ENCODE peak calls at places on chromosomes 2 and 18, in four cellular contexts. W, N, M and O are unnamed samples.

GRCh38 chr18:70397259-70397925 is 108.5 kb downstream of the SOCS6 start:
- DNase-seq in W (no peak), N (no peak), M (peak; percentile 80), O (no peak)

GRCh38 chr2:173496746-173497145 is 142.1 kb downstream of the CDCA7 start:
- DNase-seq in W (no peak), N (peak; percentile 48), M (peak; percentile 60), O (no peak)

GRCh38 chr2:183253441-183254130 is 129.3 kb downstream of the NUP35 start:
- DNase-seq in W (no peak), N (peak; percentile 10), M (no peak), O (no peak)

GRCh38 chr18:136433-136832 is 21.9 kb upstream of the USP14 start:
- DNase-seq in W (no peak), N (no peak), M (no peak), O (peak; percentile 53)

GRCh38 chr2:236583621-236584203 is 14.1 kb downstream of the ACKR3 start:
- DNase-seq in W (no peak), N (no peak), M (no peak), O (no peak)

GRCh38 chr2:240217431-240218301 is 77.2 kb upstream of the OTOS start:
- DNase-seq in W (peak; percentile 13), N (no peak), M (no peak), O (peak; percentile 63)

GRCh38 chr2:228065686-228066085 is 115.8 kb downstream of the SPHKAP start:
- DNase-seq in W (no peak), N (no peak), M (no peak), O (no peak)

GRCh38 chr2:217445726-217446125 is 557.1 kb downstream of the TNS1 start:
- DNase-seq in W (no peak), N (no peak), M (no peak), O (no peak)

GRCh38 chr2:192354512-192355244 is 159.9 kb upstream of the TMEFF2 start:
- DNase-seq in W (no peak), N (no peak), M (no peak), O (no peak)

GRCh38 chr2:85377083-85377482 is 22.5 kb downstream of the ELMOD3 start:
- DNase-seq in W (no peak), N (no peak), M (no peak), O (no peak)

GRCh38 chr18:65422544-65423136 is 328.2 kb upstream of the CDH7 start:
- DNase-seq in W (no peak), N (no peak), M (no peak), O (no peak)

GRCh38 chr2:161357097-161357496 is 48.9 kb downstream of the PSMD14 start:
- DNase-seq in W (no peak), N (no peak), M (no peak), O (no peak)

GRCh38 chr2:162106146-162106551 is 32.1 kb upstream of the DPP4 start:
- DNase-seq in W (no peak), N (no peak), M (peak; percentile 79), O (no peak)

GRCh38 chr2:18213986-18214385 is 335.5 kb downstream of the KCNS3 start:
- DNase-seq in W (no peak), N (no peak), M (no peak), O (no peak)

GRCh38 chr2:505931-506330 is 171.3 kb downstream of the TMEM18 start:
- DNase-seq in W (no peak), N (no peak), M (no peak), O (peak; percentile 70)

GRCh38 chr2:128584296-128584900 is 265.7 kb upstream of the HS6ST1 start:
- DNase-seq in W (no peak), N (peak; percentile 83), M (peak; percentile 47), O (no peak)

GRCh38 chr2:141015339-141016047 is 1115.3 kb downstream of the LRP1B start:
- DNase-seq in W (no peak), N (no peak), M (no peak), O (peak; percentile 59)

GRCh38 chr2:9299444-9300100 is 93.0 kb downstream of the ASAP2 start:
- DNase-seq in W (no peak), N (no peak), M (no peak), O (no peak)

GRCh38 chr2:22420076-22420475 is 964.9 kb upstream of the KLHL29 start:
- DNase-seq in W (no peak), N (no peak), M (no peak), O (no peak)

GRCh38 chr2:98907966-98908905 is 27.8 kb downstream of the CRACDL start:
- DNase-seq in W (no peak), N (no peak), M (no peak), O (peak; percentile 42)

GRCh38 chr2:159637988-159638501 is 21.7 kb upstream of the BAZ2B start:
- DNase-seq in W (no peak), N (peak; percentile 81), M (peak; percentile 81), O (no peak)

GRCh38 chr2:51490576-51491234 is 458.8 kb upstream of the NRXN1 start:
- DNase-seq in W (no peak), N (no peak), M (no peak), O (no peak)

GRCh38 chr18:48896875-48897511 is 53.8 kb downstream of the SMAD7 start:
- DNase-seq in W (peak; percentile 51), N (no peak), M (peak; percentile 53), O (peak; percentile 91)

GRCh38 chr2:213316001-213316735 is 31.9 kb downstream of the SPAG16 start:
- DNase-seq in W (no peak), N (peak; percentile 20), M (peak; percentile 35), O (no peak)

GRCh38 chr2:158806941-158807340 is 11.8 kb downstream of the DAPL1 start:
- DNase-seq in W (no peak), N (no peak), M (no peak), O (no peak)